ENCODE peak calls at places on chromosomes 7 and 10, in five cellular contexts. One of them, this sample, is unnamed.

GRCh38 chr10:70461397-70462348 is 16.9 kb upstream of the PALD1 start:
- DNase-seq in cardiac fibroblast: peak; percentile 63
- DNase-seq in IMR-90: peak; percentile 50
- DNase-seq in tibial nerve: no peak
- DNase-seq in fibroblast of the aortic adventitia: peak; percentile 60
- DNase-seq in this sample: peak; percentile 51

GRCh38 chr7:80997841-80998240 is 79.0 kb upstream of the SEMA3C start:
- DNase-seq in cardiac fibroblast: no peak
- DNase-seq in IMR-90: no peak
- DNase-seq in tibial nerve: no peak
- DNase-seq in fibroblast of the aortic adventitia: no peak
- DNase-seq in this sample: no peak

GRCh38 chr7:131307627-131308026 is 20.0 kb upstream of the MKLN1 start:
- DNase-seq in cardiac fibroblast: no peak
- DNase-seq in IMR-90: no peak
- DNase-seq in tibial nerve: no peak
- DNase-seq in fibroblast of the aortic adventitia: no peak
- DNase-seq in this sample: no peak

GRCh38 chr7:7868245-7868899 is 100.2 kb upstream of the GLCCI1 start:
- DNase-seq in cardiac fibroblast: no peak
- DNase-seq in IMR-90: no peak
- DNase-seq in tibial nerve: no peak
- DNase-seq in fibroblast of the aortic adventitia: no peak
- DNase-seq in this sample: no peak

GRCh38 chr7:105791926-105792325 is 84.5 kb downstream of the ATXN7L1 start:
- DNase-seq in cardiac fibroblast: no peak
- DNase-seq in IMR-90: no peak
- DNase-seq in tibial nerve: no peak
- DNase-seq in fibroblast of the aortic adventitia: no peak
- DNase-seq in this sample: no peak

GRCh38 chr10:63631971-63632370 is 110.8 kb downstream of the REEP3 start:
- DNase-seq in cardiac fibroblast: peak; percentile 36
- DNase-seq in IMR-90: no peak
- DNase-seq in tibial nerve: no peak
- DNase-seq in fibroblast of the aortic adventitia: peak; percentile 66
- DNase-seq in this sample: no peak

GRCh38 chr10:122279725-122280141 is 8.6 kb downstream of the BTBD16 start:
- DNase-seq in cardiac fibroblast: peak; percentile 60
- DNase-seq in IMR-90: peak; percentile 28
- DNase-seq in tibial nerve: no peak
- DNase-seq in fibroblast of the aortic adventitia: peak; percentile 51
- DNase-seq in this sample: peak; percentile 37

GRCh38 chr10:117647306-117647705 is 104.8 kb downstream of the EMX2 start:
- DNase-seq in cardiac fibroblast: no peak
- DNase-seq in IMR-90: no peak
- DNase-seq in tibial nerve: no peak
- DNase-seq in fibroblast of the aortic adventitia: no peak
- DNase-seq in this sample: peak; percentile 74

GRCh38 chr7:112411186-112411795 is 39.0 kb upstream of the IFRD1 start:
- DNase-seq in cardiac fibroblast: peak; percentile 66
- DNase-seq in IMR-90: peak; percentile 62
- DNase-seq in tibial nerve: no peak
- DNase-seq in fibroblast of the aortic adventitia: peak; percentile 72
- DNase-seq in this sample: peak; percentile 51

GRCh38 chr10:118692911-118693310 is 61.9 kb downstream of the CACUL1 start:
- DNase-seq in cardiac fibroblast: peak; percentile 91
- DNase-seq in IMR-90: peak; percentile 94
- DNase-seq in tibial nerve: no peak
- DNase-seq in fibroblast of the aortic adventitia: peak; percentile 94
- DNase-seq in this sample: peak; percentile 76

GRCh38 chr10:118682518-118682917 is 72.3 kb downstream of the CACUL1 start:
- DNase-seq in cardiac fibroblast: no peak
- DNase-seq in IMR-90: no peak
- DNase-seq in tibial nerve: no peak
- DNase-seq in fibroblast of the aortic adventitia: no peak
- DNase-seq in this sample: no peak

GRCh38 chr10:118689070-118689858 is 65.5 kb downstream of the CACUL1 start:
- DNase-seq in cardiac fibroblast: no peak
- DNase-seq in IMR-90: no peak
- DNase-seq in tibial nerve: no peak
- DNase-seq in fibroblast of the aortic adventitia: no peak
- DNase-seq in this sample: no peak

DNA sequence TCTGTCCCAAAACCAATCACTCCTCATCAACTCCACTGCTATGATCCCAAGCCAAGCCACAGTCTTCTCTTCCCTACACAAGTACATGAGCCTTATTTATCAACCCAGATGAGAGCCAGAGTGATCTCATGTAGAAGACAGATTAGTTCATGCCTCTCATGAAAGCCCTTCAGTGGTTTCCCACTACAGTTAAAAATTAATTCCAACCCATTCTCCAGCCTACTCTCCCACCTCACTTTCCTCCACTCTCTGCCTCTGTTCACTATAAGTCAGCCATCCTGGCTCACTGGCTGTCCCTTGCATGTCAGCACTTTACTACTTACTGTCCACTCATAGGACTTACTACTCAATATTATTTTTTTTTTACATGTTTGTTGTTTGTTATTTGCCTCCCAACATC is 67.3 kb downstream of the CACUL1 start:
- DNase-seq in cardiac fibroblast: no peak
- DNase-seq in IMR-90: no peak
- DNase-seq in tibial nerve: no peak
- DNase-seq in fibroblast of the aortic adventitia: no peak
- DNase-seq in this sample: no peak
- TF ChIP-seq CTCF in cardiac fibroblast: no peak
- TF ChIP-seq CTCF in IMR-90: no peak
- TF ChIP-seq CTCF in tibial nerve: no peak
- TF ChIP-seq CTCF in fibroblast of the aortic adventitia: no peak
- TF ChIP-seq CTCF in this sample: no peak

GRCh38 chr7:108660465-108660864 is 90.8 kb downstream of the DNAJB9 start:
- DNase-seq in cardiac fibroblast: peak; percentile 13
- DNase-seq in IMR-90: peak; percentile 4
- DNase-seq in tibial nerve: no peak
- DNase-seq in fibroblast of the aortic adventitia: peak; percentile 9
- DNase-seq in this sample: peak; percentile 50

GRCh38 chr7:108662783-108663182 is 93.1 kb downstream of the DNAJB9 start:
- DNase-seq in cardiac fibroblast: no peak
- DNase-seq in IMR-90: no peak
- DNase-seq in tibial nerve: no peak
- DNase-seq in fibroblast of the aortic adventitia: no peak
- DNase-seq in this sample: peak; percentile 83

DNA sequence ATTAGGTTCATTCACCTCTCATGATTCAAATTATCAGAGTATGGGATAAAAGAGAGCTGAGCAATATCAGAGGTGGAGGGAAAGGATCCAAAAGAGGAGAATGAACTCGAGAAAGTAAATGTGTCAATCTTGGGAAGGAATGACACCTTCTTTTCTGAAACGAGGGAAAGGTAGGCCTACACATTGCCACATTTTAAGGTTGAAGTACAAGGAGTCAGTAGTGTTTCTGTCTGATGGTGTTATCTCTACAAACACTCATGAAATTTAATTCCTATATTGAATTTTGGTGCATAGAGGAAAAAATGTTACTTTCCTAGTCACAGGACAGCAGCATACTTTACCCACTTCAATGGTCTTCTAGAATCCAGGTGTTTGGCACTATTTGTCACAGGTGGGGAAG is 90.2 kb downstream of the DNAJB9 start:
- DNase-seq in cardiac fibroblast: no peak
- DNase-seq in IMR-90: no peak
- DNase-seq in tibial nerve: no peak
- DNase-seq in fibroblast of the aortic adventitia: no peak
- DNase-seq in this sample: no peak
- H3K4me3 ChIP-seq in cardiac fibroblast: no peak overlapping the region
- H3K4me3 ChIP-seq in IMR-90: no peak overlapping the region
- H3K4me3 ChIP-seq in tibial nerve: no peak overlapping the region
- H3K4me3 ChIP-seq in fibroblast of the aortic adventitia: no peak overlapping the region
- H3K4me3 ChIP-seq in this sample: no peak overlapping the region

GRCh38 chr10:124594240-124594639 is 132.6 kb downstream of the LHPP start:
- DNase-seq in cardiac fibroblast: peak; percentile 50
- DNase-seq in IMR-90: no peak
- DNase-seq in tibial nerve: no peak
- DNase-seq in fibroblast of the aortic adventitia: peak; percentile 13
- DNase-seq in this sample: no peak

GRCh38 chr10:124592101-124592500 is 130.5 kb downstream of the LHPP start:
- DNase-seq in cardiac fibroblast: no peak
- DNase-seq in IMR-90: no peak
- DNase-seq in tibial nerve: no peak
- DNase-seq in fibroblast of the aortic adventitia: no peak
- DNase-seq in this sample: no peak

GRCh38 chr10:124592736-124593430 is 131.3 kb downstream of the LHPP start:
- DNase-seq in cardiac fibroblast: no peak
- DNase-seq in IMR-90: no peak
- DNase-seq in tibial nerve: no peak
- DNase-seq in fibroblast of the aortic adventitia: no peak
- DNase-seq in this sample: no peak

GRCh38 chr10:124595143-124595883 is 133.7 kb downstream of the LHPP start:
- DNase-seq in cardiac fibroblast: no peak
- DNase-seq in IMR-90: no peak
- DNase-seq in tibial nerve: no peak
- DNase-seq in fibroblast of the aortic adventitia: no peak
- DNase-seq in this sample: no peak

DNA sequence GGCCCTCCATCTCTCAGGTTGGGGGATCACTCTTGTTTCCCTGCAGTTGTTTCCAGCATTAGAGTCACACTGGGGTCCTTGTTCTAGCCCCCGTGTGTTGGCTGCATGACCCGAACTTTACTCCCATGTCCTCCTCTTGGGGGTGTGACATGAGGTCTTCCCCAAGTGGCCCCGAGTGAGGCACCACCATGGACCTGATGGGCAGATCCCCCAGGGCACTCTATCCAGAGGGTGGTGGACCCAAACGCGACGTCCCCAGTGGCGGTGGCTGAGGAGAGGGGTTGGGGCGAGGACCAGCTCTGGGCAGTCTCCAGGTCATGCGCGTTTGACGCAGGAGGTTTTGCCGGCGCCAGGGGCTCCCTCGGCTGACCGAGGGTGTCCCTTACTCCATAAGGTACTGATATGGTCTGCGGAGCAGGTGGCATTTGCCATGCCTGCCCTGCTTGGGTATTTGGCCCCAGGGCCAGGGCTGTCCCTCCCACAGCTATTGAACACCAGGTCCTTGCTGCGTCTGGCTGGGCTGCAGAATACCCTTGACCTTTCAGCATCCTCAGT is 131.9 kb downstream of the LHPP start:
- DNase-seq in cardiac fibroblast: no peak
- DNase-seq in IMR-90: no peak
- DNase-seq in tibial nerve: no peak
- DNase-seq in fibroblast of the aortic adventitia: no peak
- DNase-seq in this sample: no peak
- TF ChIP-seq CTCF in cardiac fibroblast: no peak
- TF ChIP-seq CTCF in IMR-90: no peak
- TF ChIP-seq CTCF in tibial nerve: no peak
- TF ChIP-seq CTCF in fibroblast of the aortic adventitia: no peak
- TF ChIP-seq CTCF in this sample: no peak

DNA sequence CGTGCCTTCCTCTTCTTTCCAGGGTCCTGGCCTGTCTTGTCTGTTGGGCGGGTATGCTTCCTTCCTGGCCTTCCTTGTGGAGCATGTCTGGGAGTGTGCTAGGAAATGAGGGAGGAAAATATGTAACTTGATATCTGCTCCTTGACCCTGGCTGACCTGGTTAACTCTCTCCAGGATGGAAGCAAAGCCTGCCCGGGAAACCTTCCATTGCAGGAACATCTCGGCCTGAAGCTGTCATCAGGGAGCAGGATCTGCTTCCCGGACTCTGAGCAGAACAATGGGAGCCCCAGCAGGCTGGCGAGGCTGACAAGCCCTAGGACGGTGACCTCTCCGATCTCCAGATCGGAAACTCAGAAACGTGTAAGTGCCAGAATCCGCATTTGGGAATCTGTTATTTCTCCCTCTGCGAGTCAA is 340.3 kb downstream of the FRMD4A start:
- DNase-seq in cardiac fibroblast: peak; percentile 49
- DNase-seq in IMR-90: peak; percentile 14
- DNase-seq in tibial nerve: no peak
- DNase-seq in fibroblast of the aortic adventitia: peak; percentile 70
- DNase-seq in this sample: peak; percentile 64
- H3K4me3 ChIP-seq in cardiac fibroblast: no peak overlapping the region
- H3K4me3 ChIP-seq in IMR-90: no peak overlapping the region
- H3K4me3 ChIP-seq in tibial nerve: no peak overlapping the region
- H3K4me3 ChIP-seq in fibroblast of the aortic adventitia: peak overlapping the region; percentile 41
- H3K4me3 ChIP-seq in this sample: no peak overlapping the region

GRCh38 chr10:124387078-124387874 is 31.4 kb downstream of the OAT start:
- DNase-seq in cardiac fibroblast: no peak
- DNase-seq in IMR-90: no peak
- DNase-seq in tibial nerve: no peak
- DNase-seq in fibroblast of the aortic adventitia: no peak
- DNase-seq in this sample: no peak
- TF ChIP-seq CTCF in cardiac fibroblast: no peak
- TF ChIP-seq CTCF in IMR-90: no peak
- TF ChIP-seq CTCF in tibial nerve: no peak
- TF ChIP-seq CTCF in fibroblast of the aortic adventitia: no peak
- TF ChIP-seq CTCF in this sample: peak; percentile 10

GRCh38 chr10:133227256-133227655 is 2.8 kb upstream of the UTF1 start:
- DNase-seq in cardiac fibroblast: no peak
- DNase-seq in IMR-90: no peak
- DNase-seq in tibial nerve: no peak
- DNase-seq in fibroblast of the aortic adventitia: no peak
- DNase-seq in this sample: no peak

GRCh38 chr10:133230023-133230319 is at the start of gene UTF1:
- DNase-seq in cardiac fibroblast: no peak
- DNase-seq in IMR-90: no peak
- DNase-seq in tibial nerve: no peak
- DNase-seq in fibroblast of the aortic adventitia: no peak
- DNase-seq in this sample: no peak

GRCh38 chr10:133231244-133231945 is 1.4 kb downstream of the UTF1 start:
- DNase-seq in cardiac fibroblast: no peak
- DNase-seq in IMR-90: no peak
- DNase-seq in tibial nerve: no peak
- DNase-seq in fibroblast of the aortic adventitia: no peak
- DNase-seq in this sample: no peak

GRCh38 chr10:133230387-133231195 is 574 bp downstream of the UTF1 start:
- DNase-seq in cardiac fibroblast: no peak
- DNase-seq in IMR-90: no peak
- DNase-seq in tibial nerve: no peak
- DNase-seq in fibroblast of the aortic adventitia: no peak
- DNase-seq in this sample: no peak

DNA sequence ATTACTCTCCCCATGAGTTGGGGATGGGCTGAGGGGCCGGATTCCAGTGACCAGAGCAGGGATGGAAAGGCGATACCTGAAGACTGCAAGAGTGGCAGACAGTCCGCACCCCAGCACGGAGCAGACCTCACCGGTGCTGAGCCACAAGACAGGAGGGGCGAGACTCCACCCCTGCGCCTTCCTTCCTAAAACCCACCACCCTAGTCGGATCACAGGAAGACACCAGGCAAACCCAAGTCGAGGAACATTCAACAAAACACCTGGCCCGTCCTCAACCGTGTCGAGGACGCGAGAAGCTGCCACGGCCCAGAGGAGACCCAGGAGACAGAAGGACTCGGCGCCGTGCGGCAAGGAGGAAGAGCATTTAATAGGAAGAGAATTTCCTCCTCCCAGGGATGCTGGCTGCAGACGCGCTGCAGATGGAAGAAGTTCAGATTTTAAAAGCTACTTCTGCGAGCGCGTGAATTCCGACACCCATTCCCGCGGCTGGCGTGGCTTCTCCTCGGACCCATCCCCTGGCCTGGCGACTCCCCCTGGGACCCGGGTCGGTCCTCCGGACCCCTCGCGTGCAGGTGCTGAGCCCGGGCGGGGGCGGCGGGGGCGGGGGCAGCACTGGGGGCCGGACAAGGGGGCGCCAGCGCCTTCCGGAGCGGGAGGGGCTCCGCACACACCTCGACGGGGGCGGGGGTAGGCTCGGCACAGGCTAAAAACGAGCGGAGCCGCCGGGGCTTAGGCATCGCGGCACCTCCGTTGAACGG is 573 bp upstream of the UTF1 start:
- DNase-seq in cardiac fibroblast: no peak
- DNase-seq in IMR-90: no peak
- DNase-seq in tibial nerve: no peak
- DNase-seq in fibroblast of the aortic adventitia: no peak
- DNase-seq in this sample: no peak
- H3K4me3 ChIP-seq in cardiac fibroblast: no peak overlapping the region
- H3K4me3 ChIP-seq in IMR-90: no peak overlapping the region
- H3K4me3 ChIP-seq in tibial nerve: no peak overlapping the region
- H3K4me3 ChIP-seq in fibroblast of the aortic adventitia: no peak overlapping the region
- H3K4me3 ChIP-seq in this sample: no peak overlapping the region